ENCODE peak calls at places on chromosomes 2 and 18, in six cellular contexts. H, L, A, J, G and V are unnamed samples.
A peak's percentile ranks its signal among the peaks of the same experiment; 100 is the strongest.

GRCh38 chr2:27989149-27989548 is 98.6 kb downstream of the BABAM2 start:
- DNase-seq in H (no peak), L (no peak), A (no peak), J (no peak), G (no peak), V (no peak)

GRCh38 chr2:15603044-15603765 is 11.5 kb downstream of the DDX1 start:
- DNase-seq in H (no peak), L (no peak), A (no peak), J (no peak), G (no peak), V (no peak)

GRCh38 chr18:3689091-3689490 is 239.1 kb downstream of the TGIF1 start:
- DNase-seq in H (no peak), L (no peak), A (no peak), J (no peak), G (no peak), V (peak; percentile 79)

GRCh38 chr2:217822296-217823252 is 180.2 kb downstream of the TNS1 start:
- DNase-seq in H (no peak), L (peak; percentile 8), A (no peak), J (no peak), G (no peak), V (no peak)

GRCh38 chr2:134167015-134167414 is 86.9 kb upstream of the MGAT5 start:
- DNase-seq in H (no peak), L (no peak), A (no peak), J (no peak), G (no peak), V (no peak)

GRCh38 chr18:77058186-77058847 is 74.3 kb downstream of the MBP start:
- DNase-seq in H (no peak), L (no peak), A (no peak), J (no peak), G (peak; percentile 30), V (no peak)

GRCh38 chr18:39667905-39668304 is 2102.3 kb upstream of the CELF4 start:
- DNase-seq in H (no peak), L (no peak), A (no peak), J (no peak), G (no peak), V (no peak)

GRCh38 chr2:162261032-162261945 is 18.0 kb upstream of the FAP start:
- DNase-seq in H (peak; percentile 29), L (peak; percentile 63), A (no peak), J (no peak), G (no peak), V (no peak)

GRCh38 chr2:169086893-169087467 is 17.6 kb downstream of the DHRS9 start:
- DNase-seq in H (no peak), L (peak; percentile 85), A (no peak), J (no peak), G (no peak), V (no peak)

GRCh38 chr18:63707816-63708215 is 5.1 kb downstream of the SERPINB11 start:
- DNase-seq in H (no peak), L (no peak), A (no peak), J (no peak), G (no peak), V (no peak)

GRCh38 chr2:65300772-65301711 is 73.4 kb downstream of the ACTR2 start:
- DNase-seq in H (no peak), L (peak; percentile 80), A (peak; percentile 89), J (peak; percentile 31), G (peak; percentile 63), V (peak; percentile 47)

GRCh38 chr2:241798081-241798630 is 10.8 kb upstream of the NEU4 start:
- DNase-seq in H (no peak), L (no peak), A (no peak), J (peak; percentile 6), G (no peak), V (peak; percentile 61)

GRCh38 chr2:57570961-57571360 is 475.6 kb upstream of the VRK2 start:
- DNase-seq in H (no peak), L (no peak), A (no peak), J (no peak), G (no peak), V (no peak)

GRCh38 chr2:149899390-149899789 is 311.8 kb upstream of the MMADHC start:
- DNase-seq in H (no peak), L (no peak), A (no peak), J (no peak), G (no peak), V (no peak)

GRCh38 chr2:226213717-226214116 is 585.9 kb downstream of the IRS1 start:
- DNase-seq in H (no peak), L (peak; percentile 49), A (no peak), J (no peak), G (no peak), V (no peak)

GRCh38 chr18:23718731-23719130 is 29.5 kb downstream of the LAMA3 start:
- DNase-seq in H (no peak), L (no peak), A (no peak), J (no peak), G (no peak), V (no peak)

GRCh38 chr2:215271466-215271865 is 40.4 kb upstream of the ATIC start:
- DNase-seq in H (no peak), L (no peak), A (no peak), J (no peak), G (no peak), V (no peak)

GRCh38 chr2:237671466-237672173 is 44.2 kb downstream of the LRRFIP1 start:
- DNase-seq in H (no peak), L (no peak), A (no peak), J (no peak), G (no peak), V (no peak)

GRCh38 chr18:32919799-32920198 is 147.0 kb upstream of the KLHL14 start:
- DNase-seq in H (peak; percentile 56), L (peak; percentile 38), A (peak; percentile 82), J (no peak), G (no peak), V (peak; percentile 37)